ENCODE peak calls at places on chromosomes 7 and 10, in nine cellular contexts. G is endothelial cell of umbilical vein, Z is GM12878, L is ovary, X is upper lobe of left lung, M is HCT116, F is body of pancreas, J is adrenal gland, W is sigmoid colon. H is an unnamed sample.

GRCh38 chr7:158366916-158367633 is 220.5 kb downstream of the PTPRN2 start:
- DNase-seq in L (no peak), W (peak; percentile 36), Z (no peak), J (no peak), X (peak; percentile 40), G (no peak), F (no peak), M (no peak), H (no peak)

GRCh38 chr10:60444494-60445064 is 54.9 kb upstream of the ANK3 start:
- DNase-seq in Z (no peak), M (peak; percentile 18), X (no peak), J (no peak), G (peak; percentile 45), F (no peak), W (no peak), L (no peak), H (no peak)

GRCh38 chr7:23449941-23450340 is 20.4 kb downstream of the IGF2BP3 start:
- DNase-seq in Z (no peak), J (no peak), W (no peak), M (no peak), L (no peak), X (no peak), F (no peak), G (no peak), H (no peak)

GRCh38 chr7:28298870-28299484 is 113.3 kb upstream of the CREB5 start:
- DNase-seq in W (no peak), M (peak; percentile 48), J (peak; percentile 48), L (no peak), G (peak; percentile 53), Z (no peak), X (no peak), F (peak; percentile 28), H (no peak)

GRCh38 chr7:104252409-104253134 is 44.8 kb upstream of the ORC5 start:
- DNase-seq in L (no peak), W (no peak), J (no peak), M (peak; percentile 16), F (no peak), G (no peak), Z (no peak), X (no peak), H (no peak)

GRCh38 chr10:11036424-11037011 is 18.8 kb downstream of the CELF2 start:
- DNase-seq in F (peak; percentile 55), W (no peak), J (peak; percentile 53), X (no peak), Z (no peak), M (no peak), L (peak; percentile 41), G (peak; percentile 84), H (no peak)

GRCh38 chr7:107172318-107173032 is 3.7 kb downstream of the HBP1 start:
- DNase-seq in F (no peak), Z (no peak), X (no peak), L (no peak), M (no peak), G (no peak), W (no peak), J (no peak), H (no peak)

GRCh38 chr10:128487517-128487916 is 361.3 kb upstream of the MKI67 start:
- DNase-seq in L (no peak), G (no peak), F (no peak), J (no peak), W (no peak), Z (no peak), X (no peak), M (no peak), H (no peak)

GRCh38 chr10:93462371-93462770 is 19.8 kb downstream of the MYOF start:
- DNase-seq in F (no peak), L (no peak), X (no peak), G (no peak), Z (no peak), J (no peak), W (no peak), M (no peak), H (no peak)

GRCh38 chr7:36047254-36047653 is 105.8 kb upstream of the EEPD1 start:
- DNase-seq in L (no peak), X (no peak), J (no peak), Z (no peak), W (no peak), G (no peak), F (no peak), M (no peak), H (no peak)

GRCh38 chr7:480531-481218 is 39.0 kb downstream of the PDGFA start:
- DNase-seq in Z (no peak), J (peak; percentile 4), L (peak; percentile 38), X (peak; percentile 58), W (peak; percentile 60), M (no peak), G (no peak), F (no peak), H (peak; percentile 61)

GRCh38 chr10:125631806-125632205 is 51.2 kb downstream of the TEX36 start:
- DNase-seq in Z (no peak), G (no peak), F (no peak), X (no peak), W (no peak), J (no peak), M (no peak), L (no peak), H (no peak)

GRCh38 chr10:126917975-126918908 is 13.0 kb downstream of the DOCK1 start:
- DNase-seq in X (peak; percentile 75), G (no peak), M (no peak), Z (no peak), L (no peak), F (no peak), J (no peak), W (peak; percentile 30), H (no peak)

GRCh38 chr10:102670871-102671434 is 26.7 kb downstream of the TRIM8 start:
- DNase-seq in G (no peak), L (peak; percentile 48), W (no peak), F (no peak), J (no peak), X (no peak), M (no peak), Z (no peak), H (no peak)

GRCh38 chr10:129760003-129760315 is 204.1 kb downstream of the EBF3 start:
- DNase-seq in M (no peak), X (peak; percentile 79), G (no peak), W (peak; percentile 62), L (no peak), J (no peak), Z (no peak), F (peak; percentile 8), H (no peak)

GRCh38 chr7:48112431-48113165 is 23.5 kb downstream of the UPP1 start:
- DNase-seq in J (no peak), M (no peak), Z (no peak), L (no peak), X (no peak), F (no peak), W (no peak), G (no peak), H (no peak)

GRCh38 chr10:5647507-5648240 is 18.7 kb downstream of the ASB13 start:
- DNase-seq in X (no peak), M (no peak), J (no peak), F (no peak), W (no peak), L (no peak), G (no peak), Z (no peak), H (no peak)

GRCh38 chr7:139068543-139069399 is 32.9 kb upstream of the ZC3HAV1L start:
- DNase-seq in M (no peak), J (no peak), Z (no peak), W (no peak), F (no peak), G (no peak), X (no peak), L (no peak), H (no peak)
- TF ChIP-seq POLR2A in M (no peak), J (no peak), Z (peak; percentile 16), W (no peak), F (no peak), G (no peak), X (no peak), L (no peak), H (no peak)

GRCh38 chr7:52958621-52959140 is 76.8 kb upstream of the POM121L12 start:
- DNase-seq in M (no peak), Z (no peak), J (no peak), W (no peak), L (no peak), F (no peak), G (no peak), X (no peak), H (no peak)
- H3K27ac ChIP-seq in M (no peak overlapping the region), Z (no peak overlapping the region), J (no peak overlapping the region), W (no peak overlapping the region), L (no peak overlapping the region), F (no peak overlapping the region), G (peak overlapping the region; percentile 32), X (no peak overlapping the region), H (no peak overlapping the region)

GRCh38 chr7:4973728-4974198 is 14.8 kb upstream of the MMD2 start:
- DNase-seq in G (peak; percentile 90), W (peak; percentile 93), Z (peak; percentile 69), M (peak; percentile 92), X (peak; percentile 97), J (peak; percentile 89), L (peak; percentile 95), F (peak; percentile 89), H (peak; percentile 88)
- TF ChIP-seq POLR2A in G (peak; percentile 73), W (no peak), Z (peak; percentile 89), M (peak; percentile 46), X (no peak), J (peak; percentile 56), L (peak; percentile 52), F (peak; percentile 34), H (no peak)

DNA sequence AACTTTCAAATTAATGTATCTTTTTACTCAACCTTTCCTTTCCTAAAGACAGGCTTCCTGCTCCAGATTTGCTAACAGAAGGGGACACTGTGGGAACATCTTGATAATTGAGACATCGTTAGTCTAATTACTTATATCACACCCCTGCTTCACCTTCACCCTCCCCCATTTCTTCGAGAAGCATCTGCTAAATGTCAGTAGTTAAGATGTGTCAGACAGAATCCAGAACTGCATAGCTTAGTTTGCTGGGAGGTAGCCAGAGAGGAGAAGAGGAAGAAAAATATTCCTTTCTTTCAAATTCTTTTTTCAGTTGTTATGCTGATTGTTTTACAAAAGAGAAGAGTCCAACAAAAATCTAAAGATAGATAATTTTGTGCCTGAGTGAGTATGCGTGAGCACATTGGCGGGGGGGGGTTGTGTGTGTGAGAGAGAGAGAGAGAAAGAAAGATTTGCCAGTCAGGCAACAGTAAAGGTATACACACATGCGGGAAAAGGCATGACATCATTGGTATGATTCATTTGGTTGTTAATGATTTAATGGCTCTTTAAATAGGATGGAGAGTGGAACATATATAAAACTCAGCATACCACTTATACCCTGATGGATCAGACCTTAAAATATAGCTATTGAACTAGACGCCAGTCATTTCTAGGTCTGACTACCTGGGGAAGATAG is 192.3 kb downstream of the PTN start:
- DNase-seq in F (no peak), X (no peak), Z (no peak), G (no peak), M (no peak), W (no peak), J (no peak), L (no peak), H (no peak)
- H3K27ac ChIP-seq in F (no peak overlapping the region), X (no peak overlapping the region), Z (no peak overlapping the region), G (no peak overlapping the region), M (no peak overlapping the region), W (peak overlapping the region; percentile 73), J (no peak overlapping the region), L (no peak overlapping the region), H (no peak overlapping the region)